ENCODE peak calls at places on chromosomes 11 and 22, in seven cellular contexts. R, V, N, D, I, B and M are unnamed samples. For H3K4me1, the result is how much of the 10 kb centered on the place peaks cover.

GRCh38 chr11:73866095-73866579 is 10.5 kb downstream of the COA4 start:
- DNase-seq in R (peak), V (no peak), N (no peak), D (no peak), I (no peak), B (no peak), M (no peak)

GRCh38 chr11:327581-327923 is 6.9 kb upstream of the IFITM3 start:
- DNase-seq in R (no peak), V (no peak), N (no peak), D (no peak), I (no peak), B (no peak), M (no peak)

GRCh38 chr11:115590254-115590653 is 86.0 kb upstream of the CADM1 start:
- DNase-seq in R (no peak), V (no peak), N (no peak), D (no peak), I (no peak), B (no peak), M (no peak)

GRCh38 chr11:45736424-45736823 is 68.5 kb upstream of the SLC35C1 start:
- DNase-seq in R (no peak), V (no peak), N (no peak), D (no peak), I (no peak), B (no peak), M (no peak)

GRCh38 chr11:84901986-84902385 is 725.2 kb downstream of the DLG2 start:
- DNase-seq in R (no peak), V (no peak), N (no peak), D (no peak), I (no peak), B (no peak), M (no peak)

GRCh38 chr11:17831883-17832282 is 97.3 kb downstream of the KCNC1 start:
- DNase-seq in R (no peak), V (no peak), N (no peak), D (no peak), I (no peak), B (no peak), M (no peak)

GRCh38 chr11:124748100-124748418 is 4.0 kb downstream of the VSIG2 start:
- DNase-seq in R (no peak), V (no peak), N (no peak), D (no peak), I (no peak), B (no peak), M (no peak)

GRCh38 chr11:111001986-111002616 is 243.4 kb upstream of the POU2AF2 start:
- DNase-seq in R (no peak), V (no peak), N (no peak), D (no peak), I (no peak), B (no peak), M (no peak)

GRCh38 chr11:127017482-127017881 is 16.9 kb upstream of the KIRREL3 start:
- DNase-seq in R (no peak), V (no peak), N (no peak), D (no peak), I (no peak), B (no peak), M (no peak)

GRCh38 chr22:29133603-29134133 is 60.8 kb downstream of the KREMEN1 start:
- DNase-seq in R (no peak), V (no peak), N (no peak), D (no peak), I (no peak), B (no peak), M (no peak)

GRCh38 chr11:17352925-17353227 is 1.3 kb downstream of the NCR3LG1 start:
- DNase-seq in R (peak), V (peak), N (peak), D (peak), I (no peak), B (peak), M (peak)

GRCh38 chr11:134616048-134616447 is 204.0 kb upstream of the B3GAT1 start:
- DNase-seq in R (no peak), V (no peak), N (no peak), D (no peak), I (no peak), B (no peak), M (no peak)

GRCh38 chr11:76443254-76443935 is 1.4 kb upstream of the EMSY start:
- DNase-seq in R (no peak), V (no peak), N (no peak), D (no peak), I (no peak), B (no peak), M (no peak)

GRCh38 chr11:68942090-68942620 is 38.5 kb downstream of the IGHMBP2 start:
- DNase-seq in R (peak), V (no peak), N (no peak), D (no peak), I (no peak), B (no peak), M (peak)

GRCh38 chr11:2924381-2924780 is 4.8 kb downstream of the PHLDA2 start:
- DNase-seq in R (peak), V (peak), N (peak), D (no peak), I (no peak), B (no peak), M (no peak)

GRCh38 chr11:63404536-63404935 is 35.0 kb downstream of the SLC22A9 start:
- DNase-seq in R (no peak), V (no peak), N (peak), D (no peak), I (no peak), B (no peak), M (no peak)

GRCh38 chr11:71338806-71339177 is 86.4 kb upstream of the SHANK2 start:
- DNase-seq in R (no peak), V (no peak), N (no peak), D (no peak), I (no peak), B (no peak), M (peak)

GRCh38 chr11:2196970-2197770 is 25.6 kb upstream of the TH start:
- DNase-seq in R (peak), V (peak), N (peak), D (peak), I (peak), B (peak), M (peak)

GRCh38 chr11:8352852-8353505 is 89.3 kb upstream of the LMO1 start:
- DNase-seq in R (no peak), V (peak), N (no peak), D (no peak), I (no peak), B (no peak), M (peak)

GRCh38 chr22:48250286-48250895 is 1487.9 kb downstream of the TBC1D22A start:
- DNase-seq in R (no peak), V (no peak), N (no peak), D (no peak), I (no peak), B (no peak), M (peak)

GRCh38 chr11:111532365-111532709 is 8.2 kb upstream of the LAYN start:
- DNase-seq in R (no peak), V (no peak), N (no peak), D (no peak), I (no peak), B (no peak), M (no peak)

GRCh38 chr11:106854429-106854828 is 163.8 kb downstream of the GUCY1A2 start:
- DNase-seq in R (no peak), V (no peak), N (no peak), D (no peak), I (no peak), B (no peak), M (peak)

GRCh38 chr11:6298605-6299004 is 21.7 kb downstream of the CAVIN3 start:
- DNase-seq in R (peak), V (peak), N (peak), D (peak), I (no peak), B (no peak), M (no peak)

GRCh38 chr11:31050061-31050790 is 319.3 kb downstream of the DCDC1 start:
- DNase-seq in R (peak), V (no peak), N (no peak), D (no peak), I (no peak), B (no peak), M (no peak)

GRCh38 chr11:64181506-64182411 is 4.2 kb upstream of the STIP1 start:
- DNase-seq in R (peak), V (peak), N (peak), D (peak), I (peak), B (peak), M (peak)

GRCh38 chr11:41720761-41721160 is 261.3 kb upstream of the LRRC4C start:
- DNase-seq in R (no peak), V (no peak), N (no peak), D (no peak), I (no peak), B (no peak), M (no peak)

GRCh38 chr11:7577883-7578242 is 64.1 kb downstream of the PPFIBP2 start:
- DNase-seq in R (no peak), V (no peak), N (no peak), D (no peak), I (no peak), B (no peak), M (no peak)

GRCh38 chr22:17779286-17780115 is 5.2 kb upstream of the BID start:
- DNase-seq in R (peak), V (no peak), N (no peak), D (no peak), I (no peak), B (no peak), M (peak)

GRCh38 chr11:58927393-58928081 is 11.8 kb upstream of the GLYATL1 start:
- DNase-seq in R (peak), V (peak), N (peak), D (no peak), I (peak), B (no peak), M (no peak)

GRCh38 chr11:117026593-117027330 is 71.5 kb downstream of the SIK3 start:
- DNase-seq in R (no peak), V (no peak), N (no peak), D (no peak), I (no peak), B (no peak), M (no peak)

GRCh38 chr11:12007769-12008737 is at the start of gene DKK3:
- DNase-seq in R (peak), V (no peak), N (no peak), D (no peak), I (peak), B (no peak), M (no peak)

GRCh38 chr22:25484498-25484897 is 80.0 kb upstream of the GRK3 start:
- DNase-seq in R (no peak), V (no peak), N (no peak), D (no peak), I (no peak), B (no peak), M (no peak)

GRCh38 chr11:33013706-33014105 is 2.0 kb upstream of the DEPDC7 start:
- DNase-seq in R (no peak), V (no peak), N (no peak), D (no peak), I (no peak), B (no peak), M (no peak)

GRCh38 chr11:105829084-105829483 is 193.0 kb downstream of the MSANTD4 start:
- DNase-seq in R (no peak), V (no peak), N (no peak), D (no peak), I (no peak), B (no peak), M (no peak)

GRCh38 chr11:112538529-112538928 is 277.9 kb upstream of the PLET1 start:
- DNase-seq in R (no peak), V (no peak), N (no peak), D (no peak), I (no peak), B (no peak), M (no peak)

GRCh38 chr11:100821198-100821597 is 134.1 kb downstream of the ARHGAP42 start:
- DNase-seq in R (no peak), V (no peak), N (no peak), D (no peak), I (no peak), B (no peak), M (no peak)

GRCh38 chr11:17405232-17406005 is 17.0 kb upstream of the KCNJ11 start:
- DNase-seq in R (peak), V (peak), N (peak), D (peak), I (no peak), B (peak), M (peak)

GRCh38 chr22:30810105-30810504 is 115.4 kb downstream of the OSBP2 start:
- DNase-seq in R (no peak), V (no peak), N (no peak), D (no peak), I (no peak), B (no peak), M (no peak)

GRCh38 chr11:75313457-75314272 is 37.8 kb downstream of the ARRB1 start:
- DNase-seq in R (peak), V (no peak), N (no peak), D (peak), I (no peak), B (peak), M (no peak)

GRCh38 chr11:128491195-128491936 is 96.0 kb downstream of the ETS1 start:
- DNase-seq in R (no peak), V (no peak), N (no peak), D (no peak), I (no peak), B (no peak), M (no peak)
- H3K4me1 ChIP-seq in R (under half), V (under half), N (under half), D (under half), I (half or more), B (under half), M (half or more)

GRCh38 chr11:119892311-119892808 is 163.4 kb upstream of the NECTIN1 start:
- DNase-seq in R (peak), V (no peak), N (no peak), D (no peak), I (no peak), B (no peak), M (peak)
- H3K4me1 ChIP-seq in R (under half), V (under half), N (under half), D (under half), I (under half), B (under half), M (under half)

DNA sequence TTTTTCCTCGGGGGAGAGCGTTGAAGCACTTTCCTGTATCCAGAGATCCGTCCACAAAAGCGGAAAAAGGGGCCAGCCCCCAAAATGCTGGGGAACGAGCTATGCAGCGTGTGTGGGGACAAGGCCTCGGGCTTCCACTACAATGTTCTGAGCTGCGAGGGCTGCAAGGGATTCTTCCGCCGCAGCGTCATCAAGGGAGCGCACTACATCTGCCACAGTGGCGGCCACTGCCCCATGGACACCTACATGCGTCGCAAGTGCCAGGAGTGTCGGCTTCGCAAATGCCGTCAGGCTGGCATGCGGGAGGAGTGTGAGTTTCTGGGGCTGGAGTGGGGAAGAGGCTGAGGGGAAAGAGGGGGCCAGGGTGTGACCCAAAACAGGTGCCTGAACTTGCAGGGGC is 2.6 kb downstream of the NR1H3 start:
- DNase-seq in R (no peak), V (no peak), N (no peak), D (no peak), I (no peak), B (no peak), M (peak)
- H3K4me1 ChIP-seq in R (under half), V (under half), N (under half), D (under half), I (under half), B (under half), M (under half)

GRCh38 chr22:40510965-40511364 is 125.6 kb downstream of the MRTFA start:
- DNase-seq in R (no peak), V (no peak), N (no peak), D (no peak), I (no peak), B (no peak), M (no peak)
- H3K4me1 ChIP-seq in R (under half), V (under half), N (half or more), D (under half), I (under half), B (under half), M (under half)

GRCh38 chr22:37555029-37555428 is 5.3 kb upstream of the CDC42EP1 start:
- DNase-seq in R (peak), V (no peak), N (no peak), D (no peak), I (no peak), B (no peak), M (no peak)

GRCh38 chr22:37556750-37557149 is 3.5 kb upstream of the CDC42EP1 start:
- DNase-seq in R (no peak), V (no peak), N (no peak), D (no peak), I (no peak), B (no peak), M (no peak)

GRCh38 chr22:37559521-37559900 is 769 bp upstream of the CDC42EP1 start:
- DNase-seq in R (no peak), V (no peak), N (no peak), D (no peak), I (no peak), B (no peak), M (no peak)

GRCh38 chr22:37558815-37559214 is 1.5 kb upstream of the CDC42EP1 start:
- DNase-seq in R (no peak), V (no peak), N (no peak), D (no peak), I (no peak), B (no peak), M (no peak)

GRCh38 chr22:37557321-37558001 is 2.8 kb upstream of the CDC42EP1 start:
- DNase-seq in R (no peak), V (no peak), N (peak), D (no peak), I (no peak), B (no peak), M (no peak)
- H3K4me1 ChIP-seq in R (under half), V (under half), N (under half), D (under half), I (under half), B (under half), M (under half)

GRCh38 chr11:35750981-35751663 is 88.5 kb downstream of the TRIM44 start:
- DNase-seq in R (no peak), V (no peak), N (no peak), D (no peak), I (no peak), B (no peak), M (no peak)

GRCh38 chr11:35752115-35752514 is 89.5 kb downstream of the TRIM44 start:
- DNase-seq in R (no peak), V (no peak), N (no peak), D (no peak), I (no peak), B (no peak), M (no peak)

GRCh38 chr11:35748644-35749043 is 86.1 kb downstream of the TRIM44 start:
- DNase-seq in R (no peak), V (no peak), N (no peak), D (no peak), I (no peak), B (no peak), M (no peak)

GRCh38 chr11:35751664-35752061 is 89.1 kb downstream of the TRIM44 start:
- DNase-seq in R (no peak), V (no peak), N (no peak), D (no peak), I (no peak), B (no peak), M (no peak)

GRCh38 chr11:35750315-35750714 is 87.7 kb downstream of the TRIM44 start:
- DNase-seq in R (no peak), V (no peak), N (no peak), D (no peak), I (no peak), B (no peak), M (no peak)
- H3K4me1 ChIP-seq in R (under half), V (under half), N (under half), D (under half), I (under half), B (under half), M (under half)

GRCh38 chr22:45211435-45211834 is 29.3 kb downstream of the KIAA0930 start:
- DNase-seq in R (no peak), V (peak), N (no peak), D (no peak), I (no peak), B (no peak), M (peak)

GRCh38 chr22:45210577-45211431 is 29.9 kb downstream of the KIAA0930 start:
- DNase-seq in R (peak), V (no peak), N (no peak), D (peak), I (no peak), B (no peak), M (peak)

GRCh38 chr22:45211848-45212247 is 28.8 kb downstream of the KIAA0930 start:
- DNase-seq in R (no peak), V (no peak), N (no peak), D (no peak), I (no peak), B (no peak), M (peak)

GRCh38 chr22:45212992-45213751 is 27.5 kb downstream of the KIAA0930 start:
- DNase-seq in R (peak), V (no peak), N (no peak), D (peak), I (no peak), B (peak), M (peak)

GRCh38 chr22:45212306-45212709 is 28.4 kb downstream of the KIAA0930 start:
- DNase-seq in R (peak), V (peak), N (no peak), D (peak), I (no peak), B (peak), M (peak)
- H3K4me1 ChIP-seq in R (under half), V (under half), N (under half), D (under half), I (under half), B (under half), M (half or more)

DNA sequence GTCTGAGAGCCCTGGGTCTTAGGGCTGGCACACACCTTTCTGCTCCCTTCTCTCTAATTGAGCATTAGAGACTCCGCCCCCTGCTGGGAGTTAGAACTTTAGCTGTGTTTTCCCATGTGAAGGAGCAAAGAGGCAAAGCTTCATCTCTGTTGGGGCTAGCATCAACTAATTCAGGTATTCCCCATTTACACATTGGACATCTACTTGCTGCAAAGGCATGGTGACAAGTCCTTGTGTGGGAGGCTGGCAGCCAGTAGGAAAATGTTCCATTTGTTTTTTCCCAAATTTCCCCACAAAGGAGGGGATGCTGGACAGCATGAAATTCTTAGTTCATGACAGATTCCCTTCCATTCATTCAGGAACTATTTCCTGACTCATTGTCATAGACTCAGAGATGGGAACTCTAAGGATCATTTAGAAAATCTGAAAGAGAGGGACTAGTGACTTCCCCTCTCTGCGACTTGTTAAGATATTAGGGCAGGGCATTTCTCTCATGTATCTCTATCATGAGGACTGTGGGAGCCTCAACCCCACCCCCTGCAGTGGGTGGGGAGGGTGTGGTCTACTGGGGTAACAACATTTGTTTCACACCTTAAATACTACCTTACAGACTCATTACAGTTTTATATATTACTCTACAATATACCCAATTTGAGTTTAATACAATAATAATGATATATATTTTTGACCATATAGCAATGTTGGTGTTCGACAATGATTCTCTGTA is 3.7 kb downstream of the CD44 start:
- DNase-seq in R (no peak), V (peak), N (peak), D (no peak), I (peak), B (no peak), M (no peak)
- H3K4me1 ChIP-seq in R (under half), V (under half), N (under half), D (half or more), I (half or more), B (under half), M (half or more)